ENCODE peak calls at places on chromosomes 11 and 22, in four cellular contexts. W, P, A and U are unnamed samples.

GRCh38 chr22:27641049-27641790 is 160.3 kb downstream of the MN1 start:
- DNase-seq in W (no peak), P (no peak), A (no peak), U (no peak)

GRCh38 chr22:40818747-40819662 is at the start of gene SLC25A17:
- DNase-seq in W (peak; percentile 79), P (peak; percentile 43), A (peak; percentile 16), U (peak; percentile 84)

GRCh38 chr11:36037031-36037430 is 93.2 kb downstream of the LDLRAD3 start:
- DNase-seq in W (no peak), P (no peak), A (no peak), U (no peak)

GRCh38 chr11:2559527-2560311 is 114.9 kb downstream of the KCNQ1 start:
- DNase-seq in W (no peak), P (no peak), A (no peak), U (no peak)

GRCh38 chr22:19974233-19974861 is 32.7 kb upstream of the TXNRD2 start:
- DNase-seq in W (no peak), P (no peak), A (no peak), U (peak; percentile 54)

GRCh38 chr11:69352715-69353325 is 58.9 kb downstream of the MYEOV start:
- DNase-seq in W (no peak), P (no peak), A (no peak), U (no peak)

GRCh38 chr22:24357547-24357946 is 69.9 kb upstream of the ADORA2A start:
- DNase-seq in W (no peak), P (no peak), A (no peak), U (no peak)

GRCh38 chr11:75568616-75569219 is 6.7 kb downstream of the SERPINH1 start:
- DNase-seq in W (no peak), P (no peak), A (no peak), U (no peak)

GRCh38 chr11:21390430-21390829 is 721.0 kb downstream of the NELL1 start:
- DNase-seq in W (no peak), P (no peak), A (no peak), U (no peak)

GRCh38 chr11:47918882-47919495 is 61.4 kb upstream of the PTPRJ start:
- DNase-seq in W (no peak), P (no peak), A (no peak), U (no peak)

GRCh38 chr11:1086171-1087102 is 11.8 kb downstream of the MUC2 start:
- DNase-seq in W (no peak), P (no peak), A (no peak), U (no peak)

GRCh38 chr22:39900306-39901227 is at the start of gene GRAP2:
- DNase-seq in W (peak; percentile 76), P (no peak), A (no peak), U (no peak)

GRCh38 chr11:1415631-1416030 is 25.9 kb downstream of the BRSK2 start:
- DNase-seq in W (no peak), P (no peak), A (no peak), U (no peak)

GRCh38 chr11:74490945-74491344 is 2.6 kb downstream of the LIPT2 start:
- DNase-seq in W (no peak), P (no peak), A (no peak), U (no peak)

GRCh38 chr22:42717197-42717967 is 3.3 kb downstream of the A4GALT start:
- DNase-seq in W (no peak), P (no peak), A (no peak), U (no peak)

GRCh38 chr11:117595440-117595839 is 201.6 kb downstream of the DSCAML1 start:
- DNase-seq in W (no peak), P (no peak), A (no peak), U (no peak)

GRCh38 chr11:14029415-14029814 is 66.9 kb downstream of the SPON1 start:
- DNase-seq in W (no peak), P (no peak), A (no peak), U (no peak)